ENCODE peak calls at places on chromosomes 5 and 9, in four cellular contexts. K is body of pancreas, Z is DND-41, W is endothelial cell. A is an unnamed sample.

GRCh38 chr5:33223563-33224305 is 217.0 kb upstream of the TARS1 start:
- DNase-seq in K (no peak), Z (no peak), W (no peak), A (no peak)

GRCh38 chr9:84404095-84404686 is 63.6 kb upstream of the SLC28A3 start:
- DNase-seq in K (no peak), Z (no peak), W (peak), A (peak)

GRCh38 chr5:172178301-172179031 is 9.6 kb downstream of the STK10 start:
- DNase-seq in K (no peak), Z (no peak), W (no peak), A (no peak)

GRCh38 chr5:138946241-138946623 is 71.1 kb upstream of the LRRTM2 start:
- DNase-seq in K (peak), Z (no peak), W (no peak), A (no peak)

GRCh38 chr9:4508907-4509589 is 18.8 kb downstream of the SLC1A1 start:
- DNase-seq in K (no peak), Z (no peak), W (no peak), A (no peak)

GRCh38 chr9:99024959-99025358 is 80.0 kb upstream of the TGFBR1 start:
- DNase-seq in K (no peak), Z (no peak), W (no peak), A (peak)

GRCh38 chr9:128946945-128947422 is 419 bp downstream of the DOLK start:
- DNase-seq in K (peak), Z (no peak), W (peak), A (peak)

GRCh38 chr5:132758406-132758805 is 11.2 kb downstream of the CCNI2 start:
- DNase-seq in K (no peak), Z (no peak), W (peak), A (no peak)

GRCh38 chr9:99181621-99182020 is 40.1 kb downstream of the ALG2 start:
- DNase-seq in K (no peak), Z (no peak), W (no peak), A (no peak)

GRCh38 chr9:101467690-101468089 is 32.1 kb upstream of the ALDOB start:
- DNase-seq in K (no peak), Z (no peak), W (no peak), A (no peak)

GRCh38 chr9:106177216-106177615 is 482.9 kb downstream of the TMEM38B start:
- DNase-seq in K (no peak), Z (no peak), W (no peak), A (no peak)

GRCh38 chr5:62931081-62931480 is 352.5 kb downstream of the LRRC70 start:
- DNase-seq in K (no peak), Z (no peak), W (no peak), A (no peak)

GRCh38 chr9:32783168-32783891 is at the start of gene TMEM215:
- DNase-seq in K (no peak), Z (no peak), W (peak), A (no peak)

GRCh38 chr9:124950050-124950718 is 9.3 kb upstream of the GOLGA1 start:
- DNase-seq in K (no peak), Z (no peak), W (no peak), A (no peak)

GRCh38 chr5:157100140-157100679 is 8.6 kb downstream of the HAVCR2 start:
- DNase-seq in K (no peak), Z (no peak), W (no peak), A (peak)

GRCh38 chr5:126595486-126596083 is 566 bp upstream of the ALDH7A1 start:
- DNase-seq in K (no peak), Z (no peak), W (no peak), A (no peak)
- TF ChIP-seq CTCF in K (no peak), Z (no peak), W (no peak), A (no peak)

GRCh38 chr5:586751-587285 is 25.3 kb upstream of the CEP72 start:
- DNase-seq in K (peak), Z (no peak), W (no peak), A (no peak)
- TF ChIP-seq CTCF in K (peak), Z (no peak), W (no peak), A (no peak)

GRCh38 chr9:111483419-111483861 is 743 bp downstream of the ECPAS start:
- DNase-seq in K (no peak), Z (no peak), W (no peak), A (no peak)

GRCh38 chr9:111482656-111483418 is 1.3 kb downstream of the ECPAS start:
- DNase-seq in K (peak), Z (no peak), W (peak), A (peak)

GRCh38 chr9:111481885-111482636 is 2.1 kb downstream of the ECPAS start:
- DNase-seq in K (no peak), Z (no peak), W (no peak), A (peak)

GRCh38 chr9:111484564-111484878 is 338 bp upstream of the ECPAS start:
- DNase-seq in K (no peak), Z (no peak), W (no peak), A (no peak)

GRCh38 chr9:111483862-111484563 is at the start of gene ECPAS:
- DNase-seq in K (peak), Z (no peak), W (peak), A (peak)
- TF ChIP-seq CTCF in K (peak), Z (no peak), W (no peak), A (no peak)

GRCh38 chr5:98713027-98713426 is 60.4 kb upstream of the RGMB start:
- DNase-seq in K (no peak), Z (no peak), W (no peak), A (no peak)

GRCh38 chr5:98713856-98714255 is 59.6 kb upstream of the RGMB start:
- DNase-seq in K (no peak), Z (no peak), W (no peak), A (no peak)

GRCh38 chr5:98709681-98710080 is 63.8 kb upstream of the RGMB start:
- DNase-seq in K (no peak), Z (no peak), W (no peak), A (no peak)

DNA sequence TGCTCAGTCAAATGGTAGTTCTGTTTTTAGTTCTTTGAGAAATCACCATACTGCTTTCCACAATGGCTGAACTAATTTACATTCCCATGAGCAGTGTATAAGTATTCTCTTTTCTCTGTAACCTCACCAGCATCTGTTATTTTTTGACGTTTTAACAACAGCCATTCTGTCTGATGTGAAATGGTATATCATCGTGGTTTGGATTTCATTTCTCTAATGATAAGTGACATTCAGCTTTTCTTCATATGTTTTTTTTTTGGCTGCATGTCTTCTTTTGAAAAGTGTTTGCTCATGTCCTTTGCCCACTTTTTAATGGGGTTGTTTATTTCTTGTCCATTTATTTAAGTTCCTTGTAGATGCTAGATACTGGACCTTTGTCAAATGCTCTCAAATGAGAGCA is 58.8 kb upstream of the RGMB start:
- DNase-seq in K (no peak), Z (no peak), W (no peak), A (no peak)
- TF ChIP-seq CTCF in K (no peak), Z (no peak), W (no peak), A (no peak)

DNA sequence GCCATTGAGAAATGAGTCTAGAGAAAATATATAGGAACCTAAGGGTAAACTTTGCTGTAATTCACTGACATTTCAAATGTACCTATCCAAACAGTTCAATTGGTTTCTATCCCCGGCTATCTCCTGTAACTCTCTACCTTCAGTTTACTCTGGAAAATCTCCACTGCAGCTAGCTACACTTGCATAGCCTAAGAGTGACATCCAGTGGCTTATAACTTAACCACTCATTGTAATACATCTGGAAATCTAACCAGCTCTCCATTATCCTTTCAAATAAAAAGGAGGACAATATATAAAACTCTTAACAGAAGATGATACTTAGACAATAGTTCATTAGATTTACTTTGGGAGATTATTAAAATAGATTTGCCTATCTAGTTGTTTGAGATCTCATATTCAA is 35.3 kb upstream of the SPDL1 start:
- DNase-seq in K (no peak), Z (no peak), W (no peak), A (peak)
- TF ChIP-seq CTCF in K (peak), Z (peak), W (peak), A (peak)

GRCh38 chr9:136185066-136185465 is 19.9 kb downstream of the LHX3 start:
- DNase-seq in K (no peak), Z (no peak), W (no peak), A (no peak)

GRCh38 chr9:136186386-136186785 is 18.5 kb downstream of the LHX3 start:
- DNase-seq in K (no peak), Z (no peak), W (no peak), A (no peak)

GRCh38 chr9:136185596-136185995 is 19.3 kb downstream of the LHX3 start:
- DNase-seq in K (no peak), Z (no peak), W (no peak), A (no peak)

GRCh38 chr9:136187683-136188586 is 17.0 kb downstream of the LHX3 start:
- DNase-seq in K (no peak), Z (no peak), W (no peak), A (no peak)

DNA sequence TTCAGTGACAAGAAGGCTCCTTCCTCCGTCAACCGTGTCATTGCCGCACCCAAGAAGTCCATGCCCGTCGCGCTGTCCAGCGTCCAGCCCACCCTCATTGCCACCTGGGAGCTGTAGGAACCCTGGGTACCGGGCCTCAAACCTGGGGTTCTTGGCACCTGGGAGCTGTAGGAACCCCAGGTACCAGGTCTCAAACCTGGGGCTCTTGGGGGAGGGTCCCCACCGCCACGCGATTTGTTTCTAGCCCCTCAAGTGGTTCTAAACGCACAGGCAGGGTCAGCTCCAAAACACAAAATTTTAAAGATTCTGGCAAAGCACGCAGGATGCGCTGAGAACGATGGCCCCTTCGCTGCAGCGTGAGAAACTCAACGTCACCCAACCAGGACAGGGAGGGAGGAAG is 17.7 kb downstream of the LHX3 start:
- DNase-seq in K (no peak), Z (no peak), W (no peak), A (no peak)
- TF ChIP-seq CTCF in K (no peak), Z (no peak), W (no peak), A (no peak)

GRCh38 chr9:21585756-21586752 is 103.9 kb upstream of the IFNE start:
- DNase-seq in K (no peak), Z (no peak), W (no peak), A (no peak)
- TF ChIP-seq CTCF in K (no peak), Z (no peak), W (no peak), A (peak)

GRCh38 chr5:174816858-174817257 is 92.5 kb downstream of the MSX2 start:
- DNase-seq in K (no peak), Z (no peak), W (no peak), A (peak)
- TF ChIP-seq CTCF in K (no peak), Z (peak), W (peak), A (peak)

GRCh38 chr5:113127021-113127420 is 150.4 kb downstream of the DCP2 start:
- DNase-seq in K (no peak), Z (no peak), W (no peak), A (no peak)

GRCh38 chr5:113125371-113125770 is 148.8 kb downstream of the DCP2 start:
- DNase-seq in K (no peak), Z (no peak), W (no peak), A (no peak)

GRCh38 chr5:113124914-113125313 is 148.3 kb downstream of the DCP2 start:
- DNase-seq in K (no peak), Z (no peak), W (no peak), A (no peak)

GRCh38 chr5:113122053-113122452 is 145.5 kb downstream of the DCP2 start:
- DNase-seq in K (no peak), Z (no peak), W (no peak), A (peak)

GRCh38 chr5:113123563-113123962 is 147.0 kb downstream of the DCP2 start:
- DNase-seq in K (no peak), Z (no peak), W (peak), A (peak)
- TF ChIP-seq CTCF in K (peak), Z (peak), W (peak), A (no peak)

A was measured in MCF 10A.